ENCODE peak calls at places on chromosomes 3 and 15, in five cellular contexts. One of them, this sample, is unnamed.

GRCh38 chr3:48756640-48757039 is 39.6 kb upstream of the IP6K2 start:
- DNase-seq in H7: no peak
- DNase-seq in bronchial epithelial cell: no peak
- DNase-seq in CD8-positive, alpha-beta memory T cell: no peak
- DNase-seq in AG04449: no peak
- DNase-seq in this sample: no peak

GRCh38 chr3:46293991-46294833 is 52.0 kb downstream of the CCR3 start:
- DNase-seq in H7: no peak
- DNase-seq in bronchial epithelial cell: no peak
- DNase-seq in CD8-positive, alpha-beta memory T cell: no peak
- DNase-seq in AG04449: no peak
- DNase-seq in this sample: no peak

GRCh38 chr3:148190441-148190990 is 507.2 kb upstream of the AGTR1 start:
- DNase-seq in H7: no peak
- DNase-seq in bronchial epithelial cell: no peak
- DNase-seq in CD8-positive, alpha-beta memory T cell: no peak
- DNase-seq in AG04449: no peak
- DNase-seq in this sample: no peak

GRCh38 chr3:64340636-64341240 is 115.5 kb upstream of the PRICKLE2 start:
- DNase-seq in H7: no peak
- DNase-seq in bronchial epithelial cell: peak
- DNase-seq in CD8-positive, alpha-beta memory T cell: no peak
- DNase-seq in AG04449: peak
- DNase-seq in this sample: no peak

GRCh38 chr3:133750201-133750748 is 4.1 kb downstream of the TF start:
- DNase-seq in H7: no peak
- DNase-seq in bronchial epithelial cell: no peak
- DNase-seq in CD8-positive, alpha-beta memory T cell: no peak
- DNase-seq in AG04449: no peak
- DNase-seq in this sample: no peak

GRCh38 chr3:73808862-73809509 is 184.2 kb upstream of the PDZRN3 start:
- DNase-seq in H7: no peak
- DNase-seq in bronchial epithelial cell: peak
- DNase-seq in CD8-positive, alpha-beta memory T cell: no peak
- DNase-seq in AG04449: no peak
- DNase-seq in this sample: no peak

GRCh38 chr15:52232327-52232726 is 41.1 kb upstream of the GNB5 start:
- DNase-seq in H7: no peak
- DNase-seq in bronchial epithelial cell: no peak
- DNase-seq in CD8-positive, alpha-beta memory T cell: no peak
- DNase-seq in AG04449: no peak
- DNase-seq in this sample: no peak

GRCh38 chr3:14725015-14725431 is 50.1 kb downstream of the C3orf20 start:
- DNase-seq in H7: no peak
- DNase-seq in bronchial epithelial cell: peak
- DNase-seq in CD8-positive, alpha-beta memory T cell: no peak
- DNase-seq in AG04449: peak
- DNase-seq in this sample: no peak

GRCh38 chr3:48634661-48635221 is 520 bp downstream of the SLC26A6 start:
- DNase-seq in H7: peak
- DNase-seq in bronchial epithelial cell: peak
- DNase-seq in CD8-positive, alpha-beta memory T cell: no peak
- DNase-seq in AG04449: no peak
- DNase-seq in this sample: no peak

GRCh38 chr3:187822402-187822801 is 77.1 kb upstream of the BCL6 start:
- DNase-seq in H7: no peak
- DNase-seq in bronchial epithelial cell: no peak
- DNase-seq in CD8-positive, alpha-beta memory T cell: peak
- DNase-seq in AG04449: no peak
- DNase-seq in this sample: no peak

DNA sequence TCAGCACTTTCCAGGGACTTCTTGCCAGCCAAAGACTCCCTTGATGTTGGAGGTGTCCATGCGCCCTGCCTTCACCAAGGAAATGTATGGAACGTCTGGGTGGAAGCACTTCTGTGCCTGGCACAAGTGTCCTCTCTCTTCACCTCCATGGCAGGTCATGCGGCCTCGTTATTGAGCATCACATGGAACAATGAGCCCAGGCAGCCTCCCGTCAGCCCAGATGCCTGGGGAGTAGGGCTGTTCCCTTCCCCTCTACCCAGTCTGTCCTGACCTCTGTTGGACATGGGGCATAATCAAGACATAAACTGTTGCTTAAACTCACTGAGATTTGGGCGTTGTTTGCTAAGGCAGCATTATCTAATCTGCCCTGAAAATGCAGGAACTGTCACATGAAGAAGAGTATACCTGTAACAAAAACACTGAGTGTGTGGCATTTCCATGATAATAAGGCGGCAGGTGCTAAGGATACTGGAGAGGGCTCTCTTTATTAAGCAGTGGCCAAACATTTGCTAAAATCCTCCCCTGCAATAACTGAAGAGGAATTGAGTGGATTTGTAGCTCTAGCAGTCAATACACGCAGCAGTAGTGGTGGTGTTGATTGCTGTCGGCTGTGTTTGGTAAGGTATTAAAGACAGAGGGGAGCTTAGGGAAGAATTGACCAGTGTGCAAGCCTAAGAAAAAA is 338.2 kb upstream of the ATP10A start:
- DNase-seq in H7: peak
- DNase-seq in bronchial epithelial cell: no peak
- DNase-seq in CD8-positive, alpha-beta memory T cell: no peak
- DNase-seq in AG04449: no peak
- DNase-seq in this sample: no peak
- H3K4me3 ChIP-seq in H7: no peak
- H3K4me3 ChIP-seq in bronchial epithelial cell: no peak
- H3K4me3 ChIP-seq in CD8-positive, alpha-beta memory T cell: no peak
- H3K4me3 ChIP-seq in AG04449: no peak
- H3K4me3 ChIP-seq in this sample: no peak

DNA sequence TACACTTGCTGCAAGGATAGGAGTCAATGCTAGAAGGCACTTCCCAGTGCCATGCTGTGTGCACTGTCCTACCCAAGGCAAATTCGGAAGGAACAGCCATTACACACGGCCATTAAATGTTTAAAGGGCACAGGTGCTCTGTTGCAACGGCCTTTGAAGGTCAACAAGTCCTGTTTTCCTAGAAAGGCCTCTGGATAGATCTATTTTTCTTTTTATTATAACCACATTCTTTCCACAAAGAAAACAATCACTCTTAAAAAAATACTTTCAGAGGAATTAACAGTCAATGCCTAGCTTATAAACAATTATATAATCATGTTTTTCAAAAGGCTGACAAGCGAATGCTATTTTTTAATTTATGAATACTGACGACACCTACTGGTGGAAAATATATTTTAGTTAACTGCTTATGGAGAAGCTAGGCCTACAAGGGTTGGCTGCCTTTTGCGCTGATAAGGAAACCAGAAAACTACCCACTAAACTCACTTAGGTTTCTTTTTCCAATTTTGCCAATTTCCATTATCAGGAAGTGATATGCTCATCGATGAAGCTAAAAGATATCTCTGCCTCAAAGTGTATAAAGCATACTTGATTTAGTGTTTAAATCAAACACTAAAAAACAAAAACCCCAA is 2.4 kb downstream of the ARHGEF3 start:
- DNase-seq in H7: peak
- DNase-seq in bronchial epithelial cell: peak
- DNase-seq in CD8-positive, alpha-beta memory T cell: peak
- DNase-seq in AG04449: no peak
- DNase-seq in this sample: no peak
- H3K4me3 ChIP-seq in H7: no peak
- H3K4me3 ChIP-seq in bronchial epithelial cell: no peak
- H3K4me3 ChIP-seq in CD8-positive, alpha-beta memory T cell: peak
- H3K4me3 ChIP-seq in AG04449: no peak
- H3K4me3 ChIP-seq in this sample: peak

GRCh38 chr3:105365171-105365535 is 1.6 kb upstream of the ALCAM start:
- DNase-seq in H7: no peak
- DNase-seq in bronchial epithelial cell: peak
- DNase-seq in CD8-positive, alpha-beta memory T cell: no peak
- DNase-seq in AG04449: no peak
- DNase-seq in this sample: no peak
- H3K4me3 ChIP-seq in H7: peak
- H3K4me3 ChIP-seq in bronchial epithelial cell: peak
- H3K4me3 ChIP-seq in CD8-positive, alpha-beta memory T cell: no peak
- H3K4me3 ChIP-seq in AG04449: peak
- H3K4me3 ChIP-seq in this sample: peak

GRCh38 chr3:184712248-184712559 is 340 bp upstream of the MAGEF1 start:
- DNase-seq in H7: no peak
- DNase-seq in bronchial epithelial cell: no peak
- DNase-seq in CD8-positive, alpha-beta memory T cell: no peak
- DNase-seq in AG04449: no peak
- DNase-seq in this sample: peak
- H3K4me3 ChIP-seq in H7: peak
- H3K4me3 ChIP-seq in bronchial epithelial cell: peak
- H3K4me3 ChIP-seq in CD8-positive, alpha-beta memory T cell: peak
- H3K4me3 ChIP-seq in AG04449: peak
- H3K4me3 ChIP-seq in this sample: peak

DNA sequence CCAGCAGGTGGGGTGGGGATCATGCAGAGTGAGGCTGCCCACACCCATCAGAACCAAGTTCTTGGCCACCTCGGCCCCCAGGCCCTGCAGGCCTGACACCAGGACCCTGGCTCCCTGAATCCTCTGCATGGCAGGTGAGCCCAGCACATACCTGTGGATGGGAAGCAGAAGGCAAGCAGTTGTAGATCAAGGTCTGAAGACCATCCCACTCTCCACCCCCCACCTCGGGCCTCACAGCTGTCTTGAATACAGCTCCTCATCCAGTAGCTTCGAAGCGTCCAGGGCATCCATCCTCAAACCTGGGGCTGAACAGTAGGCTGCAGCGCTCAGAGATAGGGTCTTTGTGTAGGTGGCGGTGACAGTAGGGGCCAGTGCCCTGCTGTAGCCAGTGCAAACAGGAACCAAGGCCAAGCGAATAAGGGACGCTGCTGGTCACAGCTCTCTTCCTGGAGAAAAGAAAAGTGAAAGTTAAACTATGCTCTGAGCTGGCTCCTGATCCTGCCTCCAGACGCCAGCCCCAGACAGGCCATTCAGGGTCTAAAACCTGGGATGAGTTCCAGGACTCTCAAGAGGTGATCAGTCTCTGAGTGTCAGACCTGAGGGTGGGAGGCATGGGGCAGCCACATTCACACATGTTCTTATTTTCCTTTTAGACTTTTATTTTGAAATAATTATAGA is at the start of gene UBA7:
- DNase-seq in H7: peak
- DNase-seq in bronchial epithelial cell: peak
- DNase-seq in CD8-positive, alpha-beta memory T cell: peak
- DNase-seq in AG04449: no peak
- DNase-seq in this sample: no peak
- H3K4me3 ChIP-seq in H7: no peak
- H3K4me3 ChIP-seq in bronchial epithelial cell: peak
- H3K4me3 ChIP-seq in CD8-positive, alpha-beta memory T cell: peak
- H3K4me3 ChIP-seq in AG04449: peak
- H3K4me3 ChIP-seq in this sample: peak

GRCh38 chr3:169148448-169149348 is 514.8 kb downstream of the MECOM start:
- DNase-seq in H7: no peak
- DNase-seq in bronchial epithelial cell: peak
- DNase-seq in CD8-positive, alpha-beta memory T cell: no peak
- DNase-seq in AG04449: no peak
- DNase-seq in this sample: no peak

GRCh38 chr3:169150874-169151273 is 512.6 kb downstream of the MECOM start:
- DNase-seq in H7: no peak
- DNase-seq in bronchial epithelial cell: no peak
- DNase-seq in CD8-positive, alpha-beta memory T cell: no peak
- DNase-seq in AG04449: no peak
- DNase-seq in this sample: no peak

GRCh38 chr3:169147246-169148008 is 516.1 kb downstream of the MECOM start:
- DNase-seq in H7: peak
- DNase-seq in bronchial epithelial cell: peak
- DNase-seq in CD8-positive, alpha-beta memory T cell: no peak
- DNase-seq in AG04449: no peak
- DNase-seq in this sample: no peak

GRCh38 chr3:169150343-169150742 is 513.2 kb downstream of the MECOM start:
- DNase-seq in H7: no peak
- DNase-seq in bronchial epithelial cell: no peak
- DNase-seq in CD8-positive, alpha-beta memory T cell: no peak
- DNase-seq in AG04449: no peak
- DNase-seq in this sample: no peak

DNA sequence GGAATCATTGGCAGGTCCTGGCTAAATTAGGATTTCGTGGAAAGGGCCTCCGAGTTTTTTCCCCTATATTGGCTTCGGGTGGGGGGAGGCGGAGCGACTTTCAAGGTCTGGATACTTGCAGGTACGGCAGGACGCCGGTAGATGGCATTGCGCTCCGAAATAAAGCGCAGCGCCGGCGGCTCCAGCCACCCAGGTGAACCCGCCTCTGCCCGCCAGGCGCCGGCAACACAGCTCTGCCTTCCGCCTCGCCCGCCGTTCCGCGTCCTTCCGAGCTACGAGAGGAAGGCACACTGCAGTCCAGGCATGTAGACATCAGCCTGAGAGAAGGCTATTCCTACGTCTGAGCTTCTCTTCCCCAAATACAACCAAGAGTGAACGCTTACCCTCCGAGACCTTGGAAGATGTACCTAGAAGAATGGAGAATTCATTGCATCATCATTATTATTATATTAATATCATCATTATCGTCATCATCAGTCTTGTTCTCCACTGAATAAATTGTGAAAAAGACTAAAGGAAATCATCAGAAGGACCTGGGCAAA is 514.1 kb downstream of the MECOM start:
- DNase-seq in H7: peak
- DNase-seq in bronchial epithelial cell: peak
- DNase-seq in CD8-positive, alpha-beta memory T cell: peak
- DNase-seq in AG04449: no peak
- DNase-seq in this sample: no peak
- H3K4me3 ChIP-seq in H7: peak
- H3K4me3 ChIP-seq in bronchial epithelial cell: peak
- H3K4me3 ChIP-seq in CD8-positive, alpha-beta memory T cell: no peak
- H3K4me3 ChIP-seq in AG04449: peak
- H3K4me3 ChIP-seq in this sample: peak

DNA sequence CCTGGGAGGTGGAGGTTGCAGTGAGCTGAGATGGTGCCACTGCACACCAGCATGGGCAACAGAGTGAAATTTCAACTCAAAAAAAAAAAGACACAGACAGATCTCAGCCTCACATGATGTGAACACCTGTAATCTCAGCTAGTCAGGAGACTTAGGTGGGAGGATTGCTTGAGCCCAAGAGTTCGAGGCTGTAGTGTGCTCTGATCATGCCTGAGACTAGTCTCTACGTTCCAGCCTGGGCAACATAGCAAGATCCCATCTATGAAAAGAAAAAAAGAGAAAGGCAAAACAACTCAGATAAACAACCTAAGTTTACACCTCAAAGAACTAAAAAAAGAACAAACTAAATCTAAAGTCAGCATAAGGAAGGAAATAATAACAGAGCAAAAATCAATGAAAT is 11.0 kb downstream of the SCAPER start:
- DNase-seq in H7: no peak
- DNase-seq in bronchial epithelial cell: no peak
- DNase-seq in CD8-positive, alpha-beta memory T cell: no peak
- DNase-seq in AG04449: no peak
- DNase-seq in this sample: no peak
- H3K4me3 ChIP-seq in H7: no peak
- H3K4me3 ChIP-seq in bronchial epithelial cell: no peak
- H3K4me3 ChIP-seq in CD8-positive, alpha-beta memory T cell: no peak
- H3K4me3 ChIP-seq in AG04449: no peak
- H3K4me3 ChIP-seq in this sample: no peak

DNA sequence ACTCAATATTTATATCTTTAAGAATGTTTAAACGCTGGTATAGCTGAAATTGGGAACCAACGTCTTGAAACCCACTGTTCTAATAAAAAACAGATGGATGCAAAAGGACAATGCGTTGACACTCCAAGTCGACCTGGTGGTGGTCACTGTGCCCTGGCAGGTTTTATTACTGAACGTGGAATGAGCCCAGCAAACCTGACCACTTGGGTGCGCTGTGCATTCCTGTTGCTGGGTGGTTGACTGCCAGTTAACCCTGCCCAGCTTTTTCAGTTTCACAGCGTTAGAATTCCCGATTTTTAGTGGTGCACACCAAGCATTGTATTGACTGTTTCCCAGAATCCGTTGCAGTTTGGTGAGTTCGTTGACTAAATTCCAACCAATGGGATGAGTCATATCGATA is 384.4 kb downstream of the OCA2 start:
- DNase-seq in H7: peak
- DNase-seq in bronchial epithelial cell: no peak
- DNase-seq in CD8-positive, alpha-beta memory T cell: no peak
- DNase-seq in AG04449: no peak
- DNase-seq in this sample: no peak
- H3K4me3 ChIP-seq in H7: no peak
- H3K4me3 ChIP-seq in bronchial epithelial cell: no peak
- H3K4me3 ChIP-seq in CD8-positive, alpha-beta memory T cell: no peak
- H3K4me3 ChIP-seq in AG04449: no peak
- H3K4me3 ChIP-seq in this sample: no peak

This sample was measured in epithelial cell of proximal tubule.